ENCODE peak calls at places on chromosomes 1 and 21, in six cellular contexts. T is AG04450, Q is Peyer's patch, P is pancreas, B is heart right ventricle, O is OCI-LY7. K is an unnamed sample.

GRCh38 chr21:26140185-26140584 is 30.4 kb downstream of the APP start:
- DNase-seq in T (peak; percentile 93), Q (no peak), P (no peak), B (peak; percentile 42), O (no peak), K (no peak)

GRCh38 chr1:229341811-229342304 is 989 bp downstream of the CCSAP start:
- DNase-seq in T (no peak), Q (no peak), P (no peak), B (peak; percentile 11), O (peak; percentile 70), K (no peak)

GRCh38 chr1:51518730-51519047 is 377 bp downstream of the EPS15 start:
- DNase-seq in T (no peak), Q (peak; percentile 89), P (peak; percentile 83), B (no peak), O (peak; percentile 67), K (peak; percentile 73)

GRCh38 chr1:11157867-11158266 is 31.3 kb upstream of the ANGPTL7 start:
- DNase-seq in T (no peak), Q (no peak), P (no peak), B (peak; percentile 32), O (no peak), K (no peak)

GRCh38 chr1:154716012-154716411 is 108.0 kb upstream of the ADAR start:
- DNase-seq in T (no peak), Q (no peak), P (no peak), B (no peak), O (no peak), K (no peak)

GRCh38 chr1:218674280-218674773 is 329.2 kb downstream of the TGFB2 start:
- DNase-seq in T (peak; percentile 45), Q (no peak), P (no peak), B (peak; percentile 11), O (no peak), K (no peak)

GRCh38 chr1:3889952-3890351 is 10.1 kb downstream of the C1orf174 start:
- DNase-seq in T (no peak), Q (no peak), P (no peak), B (no peak), O (no peak), K (no peak)

GRCh38 chr1:117237701-117238413 is 27.1 kb upstream of the VTCN1 start:
- DNase-seq in T (no peak), Q (no peak), P (no peak), B (no peak), O (no peak), K (no peak)

GRCh38 chr1:48109390-48110009 is 112.3 kb upstream of the TRABD2B start:
- DNase-seq in T (peak; percentile 18), Q (no peak), P (no peak), B (peak; percentile 34), O (peak; percentile 49), K (peak; percentile 40)

GRCh38 chr1:46717654-46718053 is 1.3 kb downstream of the EFCAB14 start:
- DNase-seq in T (no peak), Q (no peak), P (no peak), B (no peak), O (no peak), K (no peak)

GRCh38 chr1:217534566-217534965 is 96.3 kb downstream of the GPATCH2 start:
- DNase-seq in T (no peak), Q (no peak), P (no peak), B (no peak), O (no peak), K (no peak)

GRCh38 chr1:29267341-29268070 is 31.2 kb downstream of the PTPRU start:
- DNase-seq in T (no peak), Q (no peak), P (peak; percentile 8), B (no peak), O (no peak), K (no peak)

GRCh38 chr1:47854552-47855144 is 142.5 kb downstream of the TRABD2B start:
- DNase-seq in T (no peak), Q (no peak), P (no peak), B (no peak), O (no peak), K (no peak)

GRCh38 chr21:17460094-17460493 is 52.7 kb upstream of the CXADR start:
- DNase-seq in T (no peak), Q (no peak), P (no peak), B (no peak), O (no peak), K (no peak)

GRCh38 chr1:146020058-146020738 is 1.3 kb downstream of the HJV start:
- DNase-seq in T (no peak), Q (no peak), P (no peak), B (no peak), O (no peak), K (no peak)

GRCh38 chr1:200654660-200655059 is 15.0 kb downstream of the DDX59 start:
- DNase-seq in T (no peak), Q (no peak), P (no peak), B (no peak), O (peak; percentile 54), K (peak; percentile 76)

GRCh38 chr1:92907949-92908684 is 53.1 kb downstream of the DIPK1A start:
- DNase-seq in T (no peak), Q (no peak), P (no peak), B (no peak), O (no peak), K (no peak)

GRCh38 chr1:65946960-65947359 is 154.3 kb downstream of the PDE4B start:
- DNase-seq in T (no peak), Q (no peak), P (no peak), B (no peak), O (no peak), K (no peak)

GRCh38 chr1:170307426-170307825 is 161.7 kb downstream of the NTMT2 start:
- DNase-seq in T (no peak), Q (no peak), P (no peak), B (no peak), O (no peak), K (no peak)

GRCh38 chr1:168135982-168136708 is 585 bp downstream of the GPR161 start:
- DNase-seq in T (no peak), Q (peak; percentile 65), P (peak; percentile 69), B (no peak), O (no peak), K (no peak)

GRCh38 chr1:245748246-245748645 is 593.5 kb downstream of the KIF26B start:
- DNase-seq in T (no peak), Q (no peak), P (no peak), B (no peak), O (no peak), K (no peak)

GRCh38 chr1:39394598-39394997 is 96.8 kb upstream of the BMP8A start:
- DNase-seq in T (no peak), Q (no peak), P (no peak), B (no peak), O (peak; percentile 66), K (peak; percentile 35)

GRCh38 chr21:20996421-20997307 is 1.5 kb upstream of the NCAM2 start:
- DNase-seq in T (no peak), Q (no peak), P (no peak), B (no peak), O (no peak), K (no peak)

GRCh38 chr1:87942165-87942564 is 613.5 kb downstream of the LMO4 start:
- DNase-seq in T (no peak), Q (no peak), P (no peak), B (no peak), O (no peak), K (no peak)

GRCh38 chr21:45299864-45300785 is 12.4 kb upstream of the POFUT2 start:
- DNase-seq in T (no peak), Q (peak; percentile 45), P (no peak), B (no peak), O (no peak), K (no peak)

GRCh38 chr1:156308078-156308477 is 9.0 kb upstream of the VHLL start:
- DNase-seq in T (no peak), Q (no peak), P (no peak), B (no peak), O (no peak), K (no peak)

GRCh38 chr1:52877554-52877953 is 35.0 kb downstream of the ZYG11A start:
- DNase-seq in T (peak; percentile 52), Q (no peak), P (no peak), B (no peak), O (no peak), K (no peak)

GRCh38 chr1:172761581-172762025 is 102.7 kb downstream of the FASLG start:
- DNase-seq in T (no peak), Q (no peak), P (no peak), B (no peak), O (no peak), K (no peak)

GRCh38 chr1:37472994-37473393 is 1.4 kb upstream of the ZC3H12A start:
- DNase-seq in T (no peak), Q (no peak), P (no peak), B (no peak), O (no peak), K (no peak)

GRCh38 chr1:23478896-23479790 is 4.8 kb downstream of the ASAP3 start:
- DNase-seq in T (no peak), Q (peak; percentile 56), P (peak; percentile 80), B (peak; percentile 85), O (no peak), K (no peak)

GRCh38 chr1:18458133-18458750 is 22.5 kb upstream of the KLHDC7A start:
- DNase-seq in T (no peak), Q (no peak), P (peak; percentile 8), B (no peak), O (no peak), K (no peak)

GRCh38 chr1:223308141-223308540 is 55.8 kb downstream of the SUSD4 start:
- DNase-seq in T (no peak), Q (no peak), P (no peak), B (no peak), O (no peak), K (no peak)

GRCh38 chr1:218669431-218669830 is 324.3 kb downstream of the TGFB2 start:
- DNase-seq in T (no peak), Q (no peak), P (no peak), B (no peak), O (no peak), K (no peak)

GRCh38 chr1:237279629-237280028 is 237.6 kb downstream of the RYR2 start:
- DNase-seq in T (no peak), Q (no peak), P (no peak), B (no peak), O (no peak), K (no peak)
- H3K4me3 ChIP-seq in T (no peak overlapping the region), Q (no peak overlapping the region), P (no peak overlapping the region), B (no peak overlapping the region), O (no peak overlapping the region), K (no peak overlapping the region)

GRCh38 chr1:7902478-7903084 is 38.1 kb downstream of the TNFRSF9 start:
- DNase-seq in T (peak; percentile 46), Q (peak; percentile 54), P (peak; percentile 68), B (peak; percentile 71), O (peak; percentile 53), K (peak; percentile 61)
- TF ChIP-seq CTCF in T (peak; percentile 79), Q (peak; percentile 23), P (peak; percentile 50), B (peak; percentile 60), O (peak; percentile 76), K (peak; percentile 78)

DNA sequence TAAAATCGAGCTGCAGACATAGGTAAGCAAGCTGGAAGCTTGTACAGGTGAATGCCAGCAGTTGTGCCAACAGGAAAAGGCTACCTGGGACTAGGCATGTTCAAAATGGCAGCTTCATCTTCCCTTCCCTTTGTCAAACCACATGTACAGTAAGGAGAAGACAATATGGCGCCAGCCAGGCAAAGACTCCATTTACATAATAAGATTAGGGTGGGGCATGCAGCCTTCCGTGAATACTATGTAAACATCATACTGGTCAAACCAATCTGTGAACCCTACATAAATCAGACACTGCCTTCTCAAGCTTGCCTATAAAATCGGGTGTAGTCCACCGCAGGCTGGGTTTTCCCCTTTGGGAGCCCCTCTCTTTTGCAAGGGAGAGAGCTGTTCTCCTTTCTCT is 24.6 kb downstream of the ATF3 start:
- DNase-seq in T (no peak), Q (no peak), P (no peak), B (no peak), O (no peak), K (peak; percentile 35)
- H3K4me3 ChIP-seq in T (no peak overlapping the region), Q (no peak overlapping the region), P (no peak overlapping the region), B (no peak overlapping the region), O (no peak overlapping the region), K (no peak overlapping the region)

GRCh38 chr1:102434421-102434820 is 437.7 kb upstream of the OLFM3 start:
- DNase-seq in T (no peak), Q (no peak), P (no peak), B (no peak), O (peak; percentile 58), K (peak; percentile 62)
- TF ChIP-seq CTCF in T (no peak), Q (no peak), P (no peak), B (no peak), O (peak; percentile 77), K (peak; percentile 55)